ENCODE peak calls at places on chromosome 21, in six cellular contexts. P is A549, C is tibial nerve, H is H54, I is IMR-90, T is heart left ventricle. Y is an unnamed sample.

GRCh38 chr21:41374867-41375533 is 13.2 kb downstream of the MX2 start:
- DNase-seq in T (no peak), P (no peak), C (no peak), H (no peak), I (no peak), Y (no peak)

GRCh38 chr21:31609081-31609480 is 50.4 kb upstream of the SOD1 start:
- DNase-seq in H (no peak), T (no peak), P (no peak), C (no peak), I (no peak), Y (no peak)

GRCh38 chr21:15367061-15367626 is 302.3 kb upstream of the NRIP1 start:
- DNase-seq in T (no peak), H (no peak), I (no peak), C (no peak), P (no peak), Y (no peak)

GRCh38 chr21:36799869-36800268 is 101.0 kb downstream of the SIM2 start:
- DNase-seq in T (no peak), H (no peak), P (no peak), I (peak), C (no peak), Y (peak)

GRCh38 chr21:16530656-16531055 is 800.9 kb downstream of the USP25 start:
- DNase-seq in H (no peak), I (no peak), P (no peak), T (no peak), C (no peak), Y (peak)

GRCh38 chr21:38806153-38806941 is 618 bp downstream of the ETS2 start:
- DNase-seq in I (no peak), C (no peak), H (no peak), T (peak), P (no peak), Y (no peak)

GRCh38 chr21:36504067-36505058 is 24.4 kb upstream of the CLDN14 start:
- DNase-seq in P (peak), I (peak), C (peak), T (no peak), H (peak), Y (peak)

GRCh38 chr21:37231247-37231645 is 35.9 kb downstream of the VPS26C start:
- DNase-seq in P (no peak), T (no peak), H (no peak), C (no peak), I (no peak), Y (no peak)

GRCh38 chr21:41511858-41512257 is 3.9 kb upstream of the TMPRSS2 start:
- DNase-seq in C (no peak), H (no peak), P (no peak), T (no peak), I (no peak), Y (no peak)

GRCh38 chr21:14942801-14943490 is 121.9 kb downstream of the NRIP1 start:
- DNase-seq in C (no peak), P (no peak), I (peak), H (no peak), T (no peak), Y (no peak)

GRCh38 chr21:36388835-36389234 is 3.6 kb downstream of the CHAF1B start:
- DNase-seq in C (no peak), P (no peak), I (peak), T (no peak), H (no peak), Y (no peak)

GRCh38 chr21:17512245-17513213 is at the start of gene CXADR:
- DNase-seq in P (peak), C (no peak), T (peak), I (no peak), H (peak), Y (peak)

GRCh38 chr21:18810136-18810535 is 406.6 kb upstream of the TMPRSS15 start:
- DNase-seq in P (no peak), I (no peak), H (no peak), C (no peak), T (no peak), Y (no peak)

GRCh38 chr21:31444061-31444460 is 100.0 kb upstream of the TIAM1 start:
- DNase-seq in C (peak), H (no peak), T (no peak), I (peak), P (no peak), Y (no peak)

GRCh38 chr21:38438476-38438893 is 59.8 kb downstream of the ERG start:
- DNase-seq in H (no peak), C (peak), P (no peak), I (peak), T (peak), Y (peak)

GRCh38 chr21:41805038-41805437 is 38.2 kb upstream of the RIPK4 start:
- DNase-seq in T (no peak), H (no peak), P (no peak), C (no peak), I (no peak), Y (no peak)

GRCh38 chr21:15557925-15558324 is 171.9 kb upstream of the USP25 start:
- DNase-seq in H (no peak), C (no peak), P (no peak), T (no peak), I (no peak), Y (no peak)

GRCh38 chr21:20404915-20405314 is 593.3 kb upstream of the NCAM2 start:
- DNase-seq in H (no peak), T (no peak), I (no peak), C (no peak), P (no peak), Y (no peak)

GRCh38 chr21:21163904-21164303 is 165.7 kb downstream of the NCAM2 start:
- DNase-seq in T (peak), P (peak), I (peak), H (peak), C (peak), Y (peak)

GRCh38 chr21:38255718-38256117 is 1.1 kb upstream of the KCNJ15 start:
- DNase-seq in P (no peak), H (no peak), T (no peak), I (no peak), C (no peak), Y (no peak)

GRCh38 chr21:38768385-38769071 is 37.2 kb upstream of the ETS2 start:
- DNase-seq in T (no peak), I (peak), H (peak), C (no peak), P (no peak), Y (no peak)

GRCh38 chr21:41761211-41762181 is 5.4 kb downstream of the RIPK4 start:
- DNase-seq in P (no peak), I (no peak), C (peak), H (peak), T (no peak), Y (no peak)

GRCh38 chr21:37461494-37461893 is 94.9 kb downstream of the DYRK1A start:
- DNase-seq in C (no peak), T (no peak), P (no peak), I (peak), H (no peak), Y (no peak)

GRCh38 chr21:36396314-36396713 is 11.1 kb downstream of the CHAF1B start:
- DNase-seq in P (no peak), T (no peak), C (no peak), I (no peak), H (no peak), Y (no peak)

GRCh38 chr21:41953831-41954653 is at the start of gene C2CD2:
- DNase-seq in H (peak), C (no peak), P (peak), I (peak), T (peak), Y (peak)

GRCh38 chr21:31911138-31911907 is 38.5 kb downstream of the HUNK start:
- DNase-seq in H (no peak), P (no peak), I (peak), C (no peak), T (no peak), Y (no peak)

GRCh38 chr21:31837613-31838390 is 35.0 kb upstream of the HUNK start:
- DNase-seq in H (no peak), T (no peak), I (no peak), P (no peak), C (no peak), Y (no peak)

GRCh38 chr21:32256873-32257620 is 21.8 kb downstream of the MIS18A start:
- DNase-seq in I (peak), C (peak), T (peak), P (peak), H (peak), Y (peak)

GRCh38 chr21:14056771-14057191 is 154.0 kb downstream of the LIPI start:
- DNase-seq in P (no peak), H (no peak), C (no peak), T (no peak), I (no peak), Y (no peak)

GRCh38 chr21:20265704-20266368 is 732.4 kb upstream of the NCAM2 start:
- DNase-seq in P (no peak), T (no peak), H (no peak), C (no peak), I (no peak), Y (no peak)

GRCh38 chr21:42973991-42974831 is at the start of gene PKNOX1:
- DNase-seq in H (peak), P (peak), C (peak), I (peak), T (peak), Y (peak)
- TF ChIP-seq POLR2A in H (peak), P (peak), C (peak), I (no peak), T (peak), Y (no peak)

GRCh38 chr21:44947930-44948331 is 8.1 kb downstream of the SLX9 start:
- DNase-seq in H (peak), P (no peak), T (no peak), C (no peak), I (no peak), Y (no peak)
- TF ChIP-seq POLR2A in H (no peak), P (no peak), T (no peak), C (no peak), I (no peak), Y (no peak)

GRCh38 chr21:33915368-33916199 is at the start of gene ATP5PO:
- DNase-seq in H (peak), P (peak), C (peak), T (peak), I (peak), Y (peak)
- TF ChIP-seq POLR2A in H (peak), P (peak), C (peak), T (peak), I (peak), Y (peak)

GRCh38 chr21:35048706-35049617 is at the start of gene RUNX1:
- DNase-seq in P (no peak), H (peak), T (peak), I (peak), C (peak), Y (peak)
- TF ChIP-seq POLR2A in P (no peak), H (peak), T (no peak), I (no peak), C (no peak), Y (no peak)

GRCh38 chr21:29316029-29316742 is 17.5 kb downstream of the BACH1 start:
- DNase-seq in I (no peak), P (no peak), T (no peak), H (no peak), C (no peak), Y (no peak)
- TF ChIP-seq POLR2A in I (no peak), P (no peak), T (no peak), H (no peak), C (no peak), Y (no peak)

GRCh38 chr21:46323710-46324389 is at the start of the genes C21orf58 and PCNT:
- DNase-seq in H (peak), C (peak), I (peak), T (peak), P (peak), Y (peak)
- TF ChIP-seq POLR2A in H (peak), C (no peak), I (peak), T (no peak), P (peak), Y (peak)

GRCh38 chr21:34612557-34612956 is 2.4 kb downstream of the RCAN1 start:
- DNase-seq in I (no peak), C (no peak), T (no peak), H (no peak), P (no peak), Y (no peak)

GRCh38 chr21:34614443-34614692 is 545 bp downstream of the RCAN1 start:
- DNase-seq in H (no peak), T (no peak), P (no peak), C (no peak), I (no peak), Y (no peak)

GRCh38 chr21:34615487-34615814 is 538 bp upstream of the RCAN1 start:
- DNase-seq in C (no peak), H (no peak), P (no peak), T (no peak), I (no peak), Y (no peak)

GRCh38 chr21:34613679-34614442 is 1.1 kb downstream of the RCAN1 start:
- DNase-seq in P (no peak), T (no peak), C (no peak), H (no peak), I (peak), Y (peak)

GRCh38 chr21:34614693-34615486 is at the start of gene RCAN1:
- DNase-seq in P (peak), T (peak), H (peak), C (peak), I (peak), Y (peak)
- TF ChIP-seq POLR2A in P (no peak), T (no peak), H (peak), C (peak), I (no peak), Y (no peak)

GRCh38 chr21:40043423-40043822 is 176.2 kb downstream of the PCP4 start:
- DNase-seq in P (no peak), C (no peak), H (no peak), T (no peak), I (no peak), Y (no peak)
- TF ChIP-seq POLR2A in P (no peak), C (no peak), H (no peak), T (no peak), I (no peak), Y (no peak)

DNA sequence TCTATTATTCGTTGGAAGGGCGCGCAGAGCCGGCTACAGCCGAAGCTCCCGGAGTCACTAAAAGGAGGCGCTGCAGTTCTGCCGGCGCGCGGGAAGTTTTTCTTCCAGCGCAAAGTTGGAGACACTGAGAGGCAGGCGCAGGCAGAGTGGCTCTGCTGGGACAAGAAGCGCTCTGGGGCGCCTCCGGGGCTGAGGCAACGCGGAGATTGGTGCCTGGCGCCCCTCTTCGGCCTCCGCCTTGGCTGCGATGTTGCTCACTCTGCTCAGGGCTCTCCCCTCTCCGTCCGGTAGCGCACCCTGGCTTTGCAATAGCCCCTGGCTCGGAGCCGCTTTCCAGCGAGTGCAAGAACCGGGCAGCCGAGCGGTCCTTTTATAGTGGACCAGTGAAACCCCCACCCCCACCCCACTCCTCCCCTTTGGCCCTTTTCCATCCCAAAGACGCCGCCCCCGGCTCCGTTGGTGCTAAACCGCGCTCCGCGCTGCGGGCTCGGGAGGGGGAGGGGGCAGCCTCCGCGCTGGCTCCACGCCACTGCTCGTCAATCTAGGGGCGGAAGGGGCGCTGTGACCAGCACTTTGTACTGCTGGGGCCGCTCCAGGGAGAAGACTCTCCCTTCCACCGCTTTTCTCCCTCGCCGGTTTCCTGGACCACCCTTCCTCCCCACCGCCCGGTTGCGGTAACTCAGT is at the start of gene ADAMTS1:
- DNase-seq in P (no peak), T (peak), C (peak), I (peak), H (peak), Y (peak)
- TF ChIP-seq POLR2A in P (no peak), T (peak), C (peak), I (peak), H (peak), Y (peak)

DNA sequence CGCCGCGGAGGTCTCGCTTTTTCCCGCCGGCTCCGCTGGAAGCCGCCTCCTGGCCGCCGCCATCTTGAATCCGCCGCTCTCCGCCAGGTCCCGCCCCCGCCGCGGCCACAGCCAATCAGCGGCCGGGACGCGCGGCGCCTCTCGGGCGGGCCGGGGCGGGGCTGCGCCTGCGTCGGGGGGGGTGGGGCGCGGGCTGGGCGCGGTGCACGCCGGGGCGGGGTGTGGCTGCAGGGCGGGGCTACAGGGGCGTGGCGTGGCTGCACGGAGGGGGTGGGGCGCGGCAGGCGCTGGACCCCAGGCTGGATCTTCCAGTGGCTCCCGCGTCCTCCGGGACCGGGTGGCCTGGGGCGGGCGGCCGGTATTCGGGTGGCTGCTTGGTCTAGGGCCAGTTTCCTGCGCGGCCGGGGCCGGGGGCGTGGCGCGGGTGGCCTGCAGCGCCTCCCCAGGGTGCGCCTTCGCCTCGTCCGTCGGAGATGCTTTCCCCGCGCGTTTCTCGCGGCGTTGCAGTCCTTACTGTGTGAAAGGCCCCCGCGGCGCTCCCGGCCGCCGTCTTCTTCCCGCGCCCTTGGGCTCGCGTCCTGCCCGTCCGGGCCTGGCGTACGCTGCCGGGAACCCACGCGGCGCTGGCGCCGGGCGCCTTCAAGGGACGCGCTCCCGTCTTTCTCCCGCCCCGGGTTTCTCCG is 575 bp downstream of the PCNT start:
- DNase-seq in P (peak), H (peak), I (peak), C (peak), T (peak), Y (peak)
- TF ChIP-seq POLR2A in P (peak), H (peak), I (no peak), C (peak), T (no peak), Y (peak)

Y was measured in endothelial cell of umbilical vein.